ENCODE peak calls at places on chromosomes 12 and 14, in eight cellular contexts. N is IMR-90; W is CD8-positive, alpha-beta T cell; F is testis; J is sigmoid colon; S is fibroblast of pulmonary artery; Q is tibial artery; A is pancreas. Z is an unnamed sample.

GRCh38 chr14:100589760-100590469 is 2.7 kb upstream of the BEGAIN start:
- DNase-seq in A (no peak), Q (no peak), N (no peak), J (peak; percentile 35), W (no peak), F (no peak), S (no peak), Z (no peak)

GRCh38 chr14:69475194-69475818 is 9.2 kb upstream of the PLEKHD1 start:
- DNase-seq in N (peak; percentile 7), A (no peak), Q (no peak), S (peak; percentile 24), W (no peak), F (no peak), J (no peak), Z (no peak)

GRCh38 chr12:4518106-4518728 is 20.5 kb upstream of the RAD51AP1 start:
- DNase-seq in A (no peak), N (peak; percentile 81), W (no peak), F (no peak), J (no peak), S (peak; percentile 62), Q (no peak), Z (no peak)

GRCh38 chr12:78271546-78271945 is 440.9 kb downstream of the NAV3 start:
- DNase-seq in F (no peak), A (no peak), W (no peak), S (peak; percentile 6), J (no peak), Q (no peak), N (peak; percentile 10), Z (no peak)

GRCh38 chr12:3214508-3215365 is 137.6 kb downstream of the TSPAN9 start:
- DNase-seq in Q (no peak), W (no peak), N (no peak), F (no peak), J (no peak), A (no peak), S (no peak), Z (no peak)

GRCh38 chr12:40011775-40012129 is 94.1 kb downstream of the SLC2A13 start:
- DNase-seq in A (no peak), F (no peak), J (no peak), Q (no peak), S (no peak), W (no peak), N (no peak), Z (no peak)

GRCh38 chr12:114952573-114953196 is 268.7 kb upstream of the TBX3 start:
- DNase-seq in N (peak; percentile 20), W (no peak), J (peak; percentile 66), S (peak; percentile 23), A (no peak), Q (no peak), F (peak; percentile 24), Z (no peak)

GRCh38 chr14:92676448-92677086 is 71.9 kb downstream of the LGMN start:
- DNase-seq in Q (no peak), J (peak; percentile 66), N (no peak), S (no peak), W (no peak), F (no peak), A (no peak), Z (no peak)

GRCh38 chr14:80004871-80005270 is 206.4 kb downstream of the DIO2 start:
- DNase-seq in S (no peak), Q (no peak), A (no peak), N (no peak), F (no peak), W (no peak), J (no peak), Z (no peak)

GRCh38 chr12:132196038-132196872 is 52.0 kb downstream of the NOC4L start:
- DNase-seq in Q (no peak), W (no peak), N (no peak), A (no peak), F (no peak), S (no peak), J (no peak), Z (no peak)

GRCh38 chr14:96083667-96084320 is 44.6 kb downstream of the C14orf132 start:
- DNase-seq in Q (no peak), J (peak; percentile 29), W (no peak), S (no peak), A (peak; percentile 57), N (no peak), F (no peak), Z (no peak)

GRCh38 chr12:61412209-61412608 is 848.0 kb upstream of the USP15 start:
- DNase-seq in N (no peak), W (no peak), A (no peak), F (no peak), Q (no peak), J (no peak), S (no peak), Z (no peak)

GRCh38 chr12:110010853-110011835 is 11.9 kb downstream of the ANKRD13A start:
- DNase-seq in Q (no peak), F (no peak), W (no peak), J (no peak), N (no peak), S (no peak), A (no peak), Z (peak; percentile 65)

GRCh38 chr12:1391722-1392121 is 202.7 kb downstream of the FBXL14 start:
- DNase-seq in F (no peak), Q (no peak), A (no peak), N (no peak), W (no peak), S (no peak), J (no peak), Z (no peak)

GRCh38 chr12:55899035-55899434 is 28.7 kb downstream of the PYM1 start:
- DNase-seq in S (peak; percentile 47), Q (no peak), A (no peak), F (no peak), N (peak; percentile 67), W (no peak), J (no peak), Z (no peak)

GRCh38 chr12:46388427-46388992 is 15.9 kb upstream of the SLC38A2 start:
- DNase-seq in S (peak; percentile 57), Q (no peak), W (no peak), J (no peak), F (no peak), N (peak; percentile 71), A (no peak), Z (no peak)

GRCh38 chr12:46389130-46389616 is 16.6 kb upstream of the SLC38A2 start:
- DNase-seq in F (peak; percentile 38), W (no peak), S (peak; percentile 97), J (no peak), A (no peak), Q (peak; percentile 72), N (peak; percentile 87), Z (peak; percentile 71)

GRCh38 chr12:46386877-46387629 is 14.5 kb upstream of the SLC38A2 start:
- DNase-seq in W (no peak), S (peak; percentile 82), F (no peak), J (no peak), Q (peak; percentile 54), N (peak; percentile 78), A (peak; percentile 33), Z (no peak)

GRCh38 chr12:46386360-46386867 is 13.8 kb upstream of the SLC38A2 start:
- DNase-seq in N (peak; percentile 98), Q (no peak), F (no peak), W (no peak), A (no peak), J (no peak), S (peak; percentile 97), Z (no peak)

GRCh38 chr12:46387697-46388096 is 15.1 kb upstream of the SLC38A2 start:
- DNase-seq in A (no peak), N (no peak), Q (no peak), F (no peak), W (no peak), S (no peak), J (no peak), Z (no peak)
- H3K4me3 ChIP-seq in A (no peak overlapping the region), N (no peak overlapping the region), Q (peak overlapping the region; percentile 21), F (no peak overlapping the region), W (no peak overlapping the region), S (no peak overlapping the region), J (no peak overlapping the region), Z (no peak overlapping the region)

DNA sequence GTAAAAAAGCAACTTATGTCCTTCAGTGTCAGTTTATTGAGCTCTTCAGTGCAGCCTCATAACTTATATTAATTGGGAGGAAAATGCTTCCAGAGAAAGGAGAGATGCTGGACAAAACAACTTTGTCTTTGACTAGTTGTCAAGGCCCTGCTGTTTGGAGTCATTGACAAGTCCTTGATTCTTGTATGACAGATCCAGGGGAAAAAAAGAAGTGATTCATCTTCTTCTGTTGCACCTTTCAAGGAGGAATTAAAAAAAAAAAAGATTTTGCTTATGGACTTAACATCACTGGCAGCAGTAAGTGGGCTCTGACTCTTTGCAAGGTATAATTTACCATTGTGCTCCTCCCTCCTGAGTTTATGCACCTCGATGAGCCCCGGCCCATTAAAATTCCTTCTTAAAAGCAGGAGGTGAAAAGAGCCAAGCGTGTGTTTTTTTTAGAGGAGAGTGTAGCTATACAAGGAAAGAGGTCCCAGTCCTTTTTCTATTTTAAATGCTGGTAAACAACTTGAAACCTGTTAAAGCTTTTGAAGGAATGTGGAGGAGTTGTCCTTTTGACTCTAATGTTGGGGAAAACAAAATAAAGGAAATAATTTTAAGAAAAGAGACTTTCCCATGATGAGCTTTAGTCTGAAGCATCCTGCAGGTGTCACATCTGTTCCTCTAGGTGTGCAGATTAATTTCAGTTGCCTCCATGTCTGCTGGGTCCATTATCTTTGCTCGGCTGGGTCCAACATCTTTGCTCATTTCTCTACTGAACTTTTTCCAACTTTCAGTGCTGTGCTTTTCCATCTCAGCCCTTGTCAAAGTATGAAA is 431.6 kb downstream of the RAD51B start:
- DNase-seq in F (no peak), N (no peak), A (no peak), W (no peak), Q (no peak), S (no peak), J (no peak), Z (no peak)
- H3K4me3 ChIP-seq in F (no peak overlapping the region), N (no peak overlapping the region), A (no peak overlapping the region), W (no peak overlapping the region), Q (no peak overlapping the region), S (no peak overlapping the region), J (no peak overlapping the region), Z (no peak overlapping the region)

DNA sequence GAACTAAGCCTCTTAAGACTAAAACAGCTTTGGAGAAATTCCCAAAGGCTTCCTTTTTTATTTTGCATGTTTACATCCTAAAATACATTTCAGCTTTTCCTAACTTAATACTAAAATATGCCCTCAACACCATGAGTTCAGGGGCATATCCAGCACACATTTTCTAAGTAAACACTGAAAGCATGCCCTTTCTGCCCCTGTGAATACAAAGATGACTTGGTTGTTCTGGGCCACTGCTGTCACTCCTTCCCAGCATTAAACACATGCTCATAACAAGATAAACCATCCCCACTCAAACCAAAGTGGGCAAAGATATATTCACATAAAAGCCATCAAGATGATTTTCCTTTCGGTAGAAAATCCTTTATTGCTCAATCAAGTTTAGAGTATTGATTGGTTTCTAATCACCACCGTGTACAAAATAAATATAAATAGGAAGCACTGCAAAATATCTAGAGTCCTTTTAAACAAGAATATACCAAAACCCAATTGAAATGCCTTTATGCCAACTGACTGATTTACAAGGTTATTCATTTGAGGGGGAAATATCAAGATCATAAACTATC is 1.9 kb downstream of the CCNB1IP1 start:
- DNase-seq in A (no peak), S (no peak), F (no peak), Q (no peak), J (no peak), W (no peak), N (no peak), Z (no peak)
- H3K4me3 ChIP-seq in A (no peak overlapping the region), S (no peak overlapping the region), F (no peak overlapping the region), Q (peak overlapping the region; percentile 64), J (no peak overlapping the region), W (no peak overlapping the region), N (no peak overlapping the region), Z (no peak overlapping the region)

DNA sequence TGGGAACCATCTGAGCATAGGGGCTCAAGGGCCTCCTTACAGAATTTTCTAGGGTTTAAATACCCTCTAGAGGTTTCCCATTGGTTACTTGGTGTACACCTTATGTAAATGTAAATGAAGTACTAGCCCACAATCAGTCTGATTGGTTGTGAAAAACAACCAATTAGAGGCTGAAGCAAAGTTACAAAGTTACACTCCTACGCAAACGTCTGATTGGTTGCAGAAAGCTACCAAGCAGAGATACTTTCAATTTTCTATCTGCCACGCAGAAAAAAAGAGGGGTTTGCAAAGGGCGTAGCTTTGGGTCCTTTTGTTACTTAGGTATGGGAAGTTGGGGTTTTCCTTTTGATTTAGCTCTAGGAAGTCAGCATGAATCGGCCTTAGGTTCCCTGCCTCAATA is 1.8 kb upstream of the TMEM19 start:
- DNase-seq in W (no peak), Q (no peak), A (no peak), F (no peak), N (no peak), S (no peak), J (no peak), Z (no peak)
- H3K4me3 ChIP-seq in W (no peak overlapping the region), Q (no peak overlapping the region), A (no peak overlapping the region), F (no peak overlapping the region), N (no peak overlapping the region), S (no peak overlapping the region), J (no peak overlapping the region), Z (no peak overlapping the region)